ENCODE peak calls at places on chromosomes 3 and 15, in five cellular contexts. R is HCT116, W is GM03348, O is AG08396, T is epithelial cell of esophagus. I is an unnamed sample.

GRCh38 chr15:91055548-91056331 is 33.3 kb upstream of the VPS33B start:
- DNase-seq in T (peak), W (peak), R (peak), O (peak), I (peak)

GRCh38 chr15:65954289-65954741 is 85.0 kb downstream of the RAB11A start:
- DNase-seq in T (peak), R (peak), W (no peak), O (no peak), I (peak)

GRCh38 chr3:148528024-148528423 is 169.7 kb upstream of the AGTR1 start:
- DNase-seq in O (no peak), W (peak), T (peak), R (no peak), I (peak)

GRCh38 chr3:144105542-144105941 is 133.9 kb downstream of the DIPK2A start:
- DNase-seq in W (no peak), R (no peak), O (no peak), T (no peak), I (no peak)

GRCh38 chr3:79517766-79518413 is 249.9 kb downstream of the ROBO1 start:
- DNase-seq in O (peak), T (peak), W (peak), R (no peak), I (peak)

GRCh38 chr3:18870642-18871041 is 277.7 kb upstream of the KCNH8 start:
- DNase-seq in W (no peak), T (no peak), O (no peak), R (no peak), I (no peak)

GRCh38 chr15:90007089-90007487 is 6.0 kb downstream of the ZNF710 start:
- DNase-seq in T (no peak), W (no peak), O (no peak), R (no peak), I (no peak)

GRCh38 chr3:171320721-171321120 is 139.5 kb downstream of the TNIK start:
- DNase-seq in O (peak), W (no peak), T (no peak), R (no peak), I (peak)

GRCh38 chr3:42476225-42477160 is 25.9 kb upstream of the VIPR1 start:
- DNase-seq in R (no peak), O (no peak), W (no peak), T (peak), I (no peak)

GRCh38 chr3:174408310-174408709 is 450.8 kb upstream of the NAALADL2 start:
- DNase-seq in R (no peak), W (peak), O (peak), T (peak), I (no peak)

GRCh38 chr15:77819271-77819806 is 186.6 kb upstream of the LINGO1 start:
- DNase-seq in R (no peak), O (no peak), T (no peak), W (peak), I (no peak)

GRCh38 chr3:8769088-8769822 is at the start of gene OXTR:
- DNase-seq in R (no peak), T (peak), O (peak), W (peak), I (peak)

GRCh38 chr3:146493221-146493620 is 23.9 kb upstream of the PLSCR2 start:
- DNase-seq in T (peak), W (no peak), O (no peak), R (no peak), I (peak)

GRCh38 chr3:50427255-50427654 is 67.9 kb upstream of the TMEM115 start:
- DNase-seq in R (no peak), O (no peak), T (no peak), W (no peak), I (no peak)

GRCh38 chr3:185216587-185216918 is 37.3 kb downstream of the EHHADH start:
- DNase-seq in W (no peak), T (no peak), R (no peak), O (no peak), I (no peak)

GRCh38 chr3:149623819-149624218 is 34.0 kb downstream of the WWTR1 start:
- DNase-seq in O (no peak), W (no peak), T (no peak), R (no peak), I (no peak)

GRCh38 chr3:44642337-44642736 is 6.2 kb upstream of the ZNF35 start:
- DNase-seq in W (no peak), T (no peak), O (no peak), R (no peak), I (no peak)

GRCh38 chr3:111712294-111713180 is 117.4 kb upstream of the ZBED2 start:
- DNase-seq in R (no peak), T (peak), O (no peak), W (peak), I (no peak)

GRCh38 chr15:38308797-38309196 is 56.2 kb downstream of the SPRED1 start:
- DNase-seq in W (no peak), T (no peak), O (no peak), R (no peak), I (no peak)

GRCh38 chr15:61640751-61641150 is 411.6 kb upstream of the RORA start:
- DNase-seq in W (no peak), R (no peak), T (no peak), O (no peak), I (no peak)

GRCh38 chr15:89649716-89650115 is 5.6 kb downstream of the KIF7 start:
- DNase-seq in T (no peak), R (no peak), O (no peak), W (no peak), I (no peak)

GRCh38 chr3:256501-256900 is 59.9 kb downstream of the CHL1 start:
- DNase-seq in O (no peak), W (no peak), R (no peak), T (no peak), I (no peak)

GRCh38 chr15:72217216-72217615 is 13.8 kb downstream of the PKM start:
- DNase-seq in R (no peak), T (no peak), O (no peak), W (no peak), I (no peak)

GRCh38 chr3:107409365-107409764 is 32.1 kb downstream of the CCDC54 start:
- DNase-seq in O (no peak), W (no peak), R (no peak), T (no peak), I (no peak)

GRCh38 chr15:38127306-38127731 is 125.3 kb upstream of the SPRED1 start:
- DNase-seq in T (peak), R (peak), W (no peak), O (no peak), I (no peak)

GRCh38 chr3:178384302-178384939 is 151.8 kb upstream of the KCNMB2 start:
- DNase-seq in R (no peak), O (no peak), W (no peak), T (no peak), I (no peak)

GRCh38 chr15:63530235-63530634 is 25.8 kb downstream of the USP3 start:
- DNase-seq in T (no peak), R (no peak), O (no peak), W (no peak), I (no peak)

GRCh38 chr3:132038198-132038825 is 3.5 kb upstream of the CPNE4 start:
- DNase-seq in W (peak), O (peak), T (peak), R (no peak), I (no peak)

GRCh38 chr3:138213373-138214085 is 26.4 kb downstream of the ARMC8 start:
- DNase-seq in W (no peak), O (no peak), T (no peak), R (no peak), I (no peak)

I was measured in COLO829.